ENCODE peak calls at places on chromosomes 11 and 22, in seven cellular contexts. One of them, this sample, is unnamed.

GRCh38 chr11:126898802-126899201 is 101.8 kb downstream of the KIRREL3 start:
- DNase-seq in fibroblast of pulmonary artery: no peak
- DNase-seq in WERI-Rb-1: no peak
- DNase-seq in adrenal gland: no peak
- DNase-seq in fibroblast of lung: no peak
- DNase-seq in heart left ventricle: no peak
- DNase-seq in lower leg skin: no peak
- DNase-seq in this sample: no peak

GRCh38 chr11:85540635-85541034 is 86.5 kb downstream of the DLG2 start:
- DNase-seq in lower leg skin: no peak
- DNase-seq in fibroblast of pulmonary artery: no peak
- DNase-seq in WERI-Rb-1: no peak
- DNase-seq in heart left ventricle: no peak
- DNase-seq in fibroblast of lung: no peak
- DNase-seq in adrenal gland: no peak
- DNase-seq in this sample: no peak

GRCh38 chr11:65778431-65778900 is 2.3 kb downstream of the AP5B1 start:
- DNase-seq in fibroblast of pulmonary artery: no peak
- DNase-seq in WERI-Rb-1: no peak
- DNase-seq in lower leg skin: peak; percentile 80
- DNase-seq in heart left ventricle: no peak
- DNase-seq in adrenal gland: no peak
- DNase-seq in fibroblast of lung: no peak
- DNase-seq in this sample: no peak

GRCh38 chr11:18046116-18046777 is at the start of gene TPH1:
- DNase-seq in adrenal gland: peak; percentile 14
- DNase-seq in WERI-Rb-1: no peak
- DNase-seq in lower leg skin: peak; percentile 86
- DNase-seq in fibroblast of lung: peak; percentile 33
- DNase-seq in heart left ventricle: peak; percentile 47
- DNase-seq in fibroblast of pulmonary artery: peak; percentile 20
- DNase-seq in this sample: peak; percentile 50

GRCh38 chr11:123122852-123123251 is 60.9 kb upstream of the HSPA8 start:
- DNase-seq in WERI-Rb-1: no peak
- DNase-seq in fibroblast of pulmonary artery: no peak
- DNase-seq in heart left ventricle: no peak
- DNase-seq in fibroblast of lung: peak; percentile 37
- DNase-seq in lower leg skin: no peak
- DNase-seq in adrenal gland: no peak
- DNase-seq in this sample: peak; percentile 34

GRCh38 chr11:112503410-112503809 is 242.8 kb upstream of the PLET1 start:
- DNase-seq in fibroblast of pulmonary artery: no peak
- DNase-seq in adrenal gland: no peak
- DNase-seq in fibroblast of lung: no peak
- DNase-seq in lower leg skin: no peak
- DNase-seq in heart left ventricle: no peak
- DNase-seq in WERI-Rb-1: no peak
- DNase-seq in this sample: no peak

GRCh38 chr11:74980627-74981026 is 8.1 kb upstream of the NEU3 start:
- DNase-seq in fibroblast of pulmonary artery: no peak
- DNase-seq in heart left ventricle: no peak
- DNase-seq in WERI-Rb-1: no peak
- DNase-seq in fibroblast of lung: no peak
- DNase-seq in lower leg skin: no peak
- DNase-seq in adrenal gland: no peak
- DNase-seq in this sample: no peak

GRCh38 chr22:50274311-50274710 is 4.1 kb upstream of the MAPK11 start:
- DNase-seq in fibroblast of pulmonary artery: peak; percentile 67
- DNase-seq in lower leg skin: no peak
- DNase-seq in heart left ventricle: peak; percentile 74
- DNase-seq in adrenal gland: peak; percentile 77
- DNase-seq in WERI-Rb-1: peak; percentile 63
- DNase-seq in fibroblast of lung: peak; percentile 74
- DNase-seq in this sample: peak; percentile 53

GRCh38 chr22:49983148-49984042 is 22.8 kb downstream of the PIM3 start:
- DNase-seq in fibroblast of lung: no peak
- DNase-seq in fibroblast of pulmonary artery: no peak
- DNase-seq in adrenal gland: no peak
- DNase-seq in heart left ventricle: peak; percentile 23
- DNase-seq in lower leg skin: peak; percentile 82
- DNase-seq in WERI-Rb-1: no peak
- DNase-seq in this sample: no peak

GRCh38 chr11:78295991-78296930 is 107.5 kb downstream of the USP35 start:
- DNase-seq in fibroblast of pulmonary artery: no peak
- DNase-seq in adrenal gland: no peak
- DNase-seq in fibroblast of lung: no peak
- DNase-seq in heart left ventricle: no peak
- DNase-seq in WERI-Rb-1: peak; percentile 55
- DNase-seq in lower leg skin: no peak
- DNase-seq in this sample: no peak

GRCh38 chr22:48089601-48090331 is 1327.3 kb downstream of the TBC1D22A start:
- DNase-seq in WERI-Rb-1: no peak
- DNase-seq in lower leg skin: peak; percentile 95
- DNase-seq in fibroblast of pulmonary artery: peak; percentile 0
- DNase-seq in heart left ventricle: no peak
- DNase-seq in fibroblast of lung: peak; percentile 17
- DNase-seq in adrenal gland: peak; percentile 92
- DNase-seq in this sample: no peak
- H3K4me3 ChIP-seq in WERI-Rb-1: no peak overlapping the region
- H3K4me3 ChIP-seq in lower leg skin: no peak overlapping the region
- H3K4me3 ChIP-seq in fibroblast of pulmonary artery: no peak overlapping the region
- H3K4me3 ChIP-seq in heart left ventricle: no peak overlapping the region
- H3K4me3 ChIP-seq in fibroblast of lung: no peak overlapping the region
- H3K4me3 ChIP-seq in adrenal gland: peak overlapping the region; percentile 48
- H3K4me3 ChIP-seq in this sample: no peak overlapping the region

DNA sequence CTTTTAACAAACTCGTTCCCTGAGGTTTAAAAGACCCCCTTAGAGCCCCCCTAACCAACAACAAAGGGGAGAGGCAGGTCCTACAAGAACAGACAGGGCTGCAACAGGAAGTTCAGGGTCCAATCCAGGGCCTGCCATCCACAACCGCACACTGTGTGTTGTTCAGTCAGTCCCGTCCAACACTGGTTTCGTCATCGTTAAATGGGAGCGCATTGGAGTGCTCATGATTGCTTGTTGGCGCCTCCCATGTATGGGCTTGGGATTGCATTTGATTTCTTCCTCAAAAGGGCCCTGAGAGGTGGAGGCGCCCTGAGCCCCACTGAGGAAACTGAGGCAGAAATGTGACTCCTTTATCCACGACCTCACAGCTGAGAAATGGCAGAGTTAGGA is 174.1 kb downstream of the MN1 start:
- DNase-seq in WERI-Rb-1: no peak
- DNase-seq in lower leg skin: no peak
- DNase-seq in fibroblast of pulmonary artery: peak; percentile 10
- DNase-seq in heart left ventricle: no peak
- DNase-seq in adrenal gland: no peak
- DNase-seq in fibroblast of lung: no peak
- DNase-seq in this sample: no peak
- TF ChIP-seq CTCF in WERI-Rb-1: peak; percentile 28
- TF ChIP-seq CTCF in lower leg skin: no peak
- TF ChIP-seq CTCF in fibroblast of pulmonary artery: no peak
- TF ChIP-seq CTCF in heart left ventricle: no peak
- TF ChIP-seq CTCF in adrenal gland: no peak
- TF ChIP-seq CTCF in fibroblast of lung: no peak
- TF ChIP-seq CTCF in this sample: no peak

DNA sequence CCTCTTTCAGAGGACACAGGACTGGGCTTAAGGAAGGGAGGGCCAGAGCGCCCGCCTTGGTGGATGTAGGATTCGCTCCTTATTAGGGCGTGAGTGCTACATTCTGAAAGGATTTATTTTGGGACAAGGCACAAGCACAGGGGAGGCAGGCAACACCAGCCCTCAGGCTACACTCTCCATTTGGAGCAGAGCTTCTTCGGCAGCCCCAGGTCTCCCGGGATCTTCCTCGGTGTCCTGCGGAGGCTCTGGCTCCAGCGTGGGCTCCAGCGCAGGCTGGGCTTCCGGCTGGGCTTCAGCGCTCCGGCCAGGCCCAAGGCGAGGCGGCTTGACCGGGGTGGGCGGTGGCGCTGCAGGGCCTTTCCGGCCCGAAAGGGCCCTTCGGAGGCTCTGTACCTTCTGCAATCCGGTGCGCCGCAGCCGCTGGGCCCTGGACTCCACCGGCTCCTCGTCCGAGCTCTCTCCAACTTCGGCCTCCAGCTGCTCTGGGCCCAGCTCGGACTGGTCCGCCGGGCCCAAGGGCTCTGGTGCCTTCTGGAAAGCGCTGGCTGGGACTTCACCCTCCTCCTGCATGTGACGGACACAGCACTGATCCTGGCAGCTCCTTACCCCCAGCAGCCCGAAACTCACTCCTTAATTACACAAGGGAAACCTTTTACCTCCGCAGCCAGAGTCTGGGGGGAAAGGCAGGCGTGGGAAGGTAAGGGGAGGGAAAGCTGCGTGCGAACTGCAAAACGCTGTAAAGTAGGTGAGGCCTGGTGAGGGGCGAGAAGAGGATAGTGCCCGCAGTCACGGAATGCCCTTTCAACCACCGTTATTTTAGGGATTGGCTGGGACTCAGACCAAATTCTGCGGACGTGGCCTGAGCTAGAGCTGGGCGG is 1.1 kb downstream of the CAVIN3 start:
- DNase-seq in fibroblast of lung: peak; percentile 66
- DNase-seq in WERI-Rb-1: no peak
- DNase-seq in lower leg skin: peak; percentile 86
- DNase-seq in heart left ventricle: peak; percentile 76
- DNase-seq in adrenal gland: no peak
- DNase-seq in fibroblast of pulmonary artery: peak; percentile 52
- DNase-seq in this sample: peak; percentile 26
- H3K4me3 ChIP-seq in fibroblast of lung: peak overlapping the region; percentile 63
- H3K4me3 ChIP-seq in WERI-Rb-1: no peak overlapping the region
- H3K4me3 ChIP-seq in lower leg skin: peak overlapping the region; percentile 39
- H3K4me3 ChIP-seq in heart left ventricle: peak overlapping the region; percentile 74
- H3K4me3 ChIP-seq in adrenal gland: peak overlapping the region; percentile 47
- H3K4me3 ChIP-seq in fibroblast of pulmonary artery: peak overlapping the region; percentile 72
- H3K4me3 ChIP-seq in this sample: peak overlapping the region; percentile 48

GRCh38 chr11:504053-504993 is 2.7 kb downstream of the RNH1 start:
- DNase-seq in WERI-Rb-1: no peak
- DNase-seq in fibroblast of pulmonary artery: peak; percentile 69
- DNase-seq in lower leg skin: peak; percentile 95
- DNase-seq in adrenal gland: peak; percentile 61
- DNase-seq in heart left ventricle: peak; percentile 60
- DNase-seq in fibroblast of lung: peak; percentile 58
- DNase-seq in this sample: peak; percentile 17
- TF ChIP-seq CTCF in WERI-Rb-1: no peak
- TF ChIP-seq CTCF in fibroblast of pulmonary artery: no peak
- TF ChIP-seq CTCF in lower leg skin: no peak
- TF ChIP-seq CTCF in adrenal gland: no peak
- TF ChIP-seq CTCF in heart left ventricle: no peak
- TF ChIP-seq CTCF in fibroblast of lung: no peak
- TF ChIP-seq CTCF in this sample: peak; percentile 1

GRCh38 chr11:10747733-10748132 is 3.3 kb upstream of the CTR9 start:
- DNase-seq in heart left ventricle: no peak
- DNase-seq in fibroblast of lung: no peak
- DNase-seq in lower leg skin: no peak
- DNase-seq in adrenal gland: no peak
- DNase-seq in fibroblast of pulmonary artery: no peak
- DNase-seq in WERI-Rb-1: no peak
- DNase-seq in this sample: no peak
- H3K4me3 ChIP-seq in heart left ventricle: no peak overlapping the region
- H3K4me3 ChIP-seq in fibroblast of lung: no peak overlapping the region
- H3K4me3 ChIP-seq in lower leg skin: no peak overlapping the region
- H3K4me3 ChIP-seq in adrenal gland: no peak overlapping the region
- H3K4me3 ChIP-seq in fibroblast of pulmonary artery: no peak overlapping the region
- H3K4me3 ChIP-seq in WERI-Rb-1: no peak overlapping the region
- H3K4me3 ChIP-seq in this sample: no peak overlapping the region

GRCh38 chr11:120239713-120240640 is at the start of gene POU2F3:
- DNase-seq in fibroblast of lung: no peak
- DNase-seq in heart left ventricle: no peak
- DNase-seq in lower leg skin: no peak
- DNase-seq in fibroblast of pulmonary artery: no peak
- DNase-seq in WERI-Rb-1: peak; percentile 46
- DNase-seq in adrenal gland: no peak
- DNase-seq in this sample: no peak
- TF ChIP-seq CTCF in fibroblast of lung: no peak
- TF ChIP-seq CTCF in heart left ventricle: no peak
- TF ChIP-seq CTCF in lower leg skin: no peak
- TF ChIP-seq CTCF in fibroblast of pulmonary artery: peak; percentile 12
- TF ChIP-seq CTCF in WERI-Rb-1: peak; percentile 62
- TF ChIP-seq CTCF in adrenal gland: no peak
- TF ChIP-seq CTCF in this sample: peak; percentile 32

This sample was measured in astrocyte of the spinal cord.